ENCODE peak calls at places on chromosomes 1 and 21, in eight cellular contexts. O is lower leg skin; F is stimulated activated effector memory CD8-positive, alpha-beta T cell treated with anti-CD3 and anti-CD28 coated beads, Interleukin-12 subunit alpha, Interleukin-12 subunit beta, amount 100 ng/mL, for 72 hours; C is NCI-H446 treated with DMSO at 0.1 percent for 48 hours; L is transverse colon; N is ACHN; W is breast epithelium; U is sigmoid colon. R is an unnamed sample.
A peak's percentile ranks its signal among the peaks of the same experiment; 100 is the strongest.

GRCh38 chr1:27004471-27005165 is 8.0 kb downstream of the TENT5B start:
- DNase-seq in O (no peak), F (no peak), C (no peak), L (no peak), N (peak; percentile 2), W (no peak), U (peak; percentile 85), R (no peak)

GRCh38 chr1:89725016-89725380 is 92.1 kb downstream of the LRRC8C start:
- DNase-seq in O (no peak), F (no peak), C (peak; percentile 10), L (peak; percentile 10), N (no peak), W (no peak), U (no peak), R (peak; percentile 45)

GRCh38 chr1:37415611-37416244 is 58.7 kb upstream of the ZC3H12A start:
- DNase-seq in O (no peak), F (no peak), C (no peak), L (no peak), N (no peak), W (no peak), U (no peak), R (no peak)

GRCh38 chr1:51729824-51730284 is 113.0 kb downstream of the OSBPL9 start:
- DNase-seq in O (no peak), F (no peak), C (no peak), L (no peak), N (peak; percentile 34), W (no peak), U (no peak), R (peak; percentile 61)

GRCh38 chr1:37502104-37502503 is 12.5 kb downstream of the MEAF6 start:
- DNase-seq in O (no peak), F (no peak), C (no peak), L (no peak), N (no peak), W (no peak), U (no peak), R (no peak)

GRCh38 chr1:178932552-178932906 is 61.7 kb upstream of the ANGPTL1 start:
- DNase-seq in O (no peak), F (no peak), C (no peak), L (no peak), N (no peak), W (no peak), U (peak; percentile 81), R (no peak)

GRCh38 chr1:89465201-89465600 is 59.4 kb upstream of the LRRC8B start:
- DNase-seq in O (no peak), F (peak; percentile 61), C (no peak), L (no peak), N (no peak), W (no peak), U (no peak), R (peak; percentile 36)

GRCh38 chr1:149995927-149996326 is 14.6 kb downstream of the OTUD7B start:
- DNase-seq in O (no peak), F (no peak), C (no peak), L (no peak), N (no peak), W (no peak), U (no peak), R (no peak)

GRCh38 chr1:119987112-119987511 is 82.3 kb downstream of the NOTCH2 start:
- DNase-seq in O (no peak), F (no peak), C (no peak), L (no peak), N (peak; percentile 69), W (no peak), U (no peak), R (peak; percentile 75)

GRCh38 chr1:181423301-181423918 is 59.9 kb upstream of the CACNA1E start:
- DNase-seq in O (no peak), F (no peak), C (peak; percentile 22), L (peak; percentile 21), N (peak; percentile 58), W (no peak), U (no peak), R (peak; percentile 15)

GRCh38 chr21:39633043-39633442 is 20.3 kb downstream of the B3GALT5 start:
- DNase-seq in O (no peak), F (no peak), C (no peak), L (no peak), N (peak; percentile 76), W (no peak), U (no peak), R (peak; percentile 41)

GRCh38 chr1:49229555-49229954 is 452.9 kb upstream of the BEND5 start:
- DNase-seq in O (no peak), F (no peak), C (no peak), L (no peak), N (peak; percentile 2), W (no peak), U (no peak), R (peak; percentile 6)

GRCh38 chr1:181112071-181112929 is 23.8 kb downstream of the IER5 start:
- DNase-seq in O (peak; percentile 91), F (no peak), C (peak; percentile 61), L (peak; percentile 77), N (peak; percentile 94), W (peak; percentile 76), U (peak; percentile 94), R (peak; percentile 87)

GRCh38 chr1:95730986-95731385 is 497.0 kb downstream of the RWDD3 start:
- DNase-seq in O (no peak), F (no peak), C (no peak), L (no peak), N (no peak), W (no peak), U (no peak), R (no peak)

GRCh38 chr1:94037392-94038229 is 83.3 kb downstream of the ABCA4 start:
- DNase-seq in O (no peak), F (no peak), C (no peak), L (no peak), N (no peak), W (no peak), U (no peak), R (no peak)

GRCh38 chr1:220991506-220991905 is 112.3 kb downstream of the HLX start:
- DNase-seq in O (no peak), F (no peak), C (no peak), L (no peak), N (no peak), W (no peak), U (no peak), R (no peak)

GRCh38 chr1:25476186-25477097 is 45.7 kb downstream of the MACO1 start:
- DNase-seq in O (no peak), F (no peak), C (no peak), L (no peak), N (no peak), W (no peak), U (no peak), R (no peak)

GRCh38 chr1:101065575-101065974 is 40.0 kb upstream of the DPH5 start:
- DNase-seq in O (no peak), F (no peak), C (no peak), L (no peak), N (no peak), W (no peak), U (no peak), R (no peak)

GRCh38 chr1:2789164-2789985 is 12.1 kb downstream of the TTC34 start:
- DNase-seq in O (no peak), F (no peak), C (no peak), L (no peak), N (no peak), W (no peak), U (peak; percentile 22), R (no peak)

GRCh38 chr1:196481616-196482015 is 126.6 kb downstream of the KCNT2 start:
- DNase-seq in O (no peak), F (no peak), C (no peak), L (no peak), N (no peak), W (no peak), U (no peak), R (no peak)

GRCh38 chr1:185152187-185152767 is 4.5 kb downstream of the TRMT1L start:
- DNase-seq in O (no peak), F (no peak), C (no peak), L (no peak), N (no peak), W (no peak), U (no peak), R (no peak)

GRCh38 chr1:85708826-85709222 is 591 bp upstream of the ZNHIT6 start:
- DNase-seq in O (no peak), F (no peak), C (no peak), L (peak; percentile 49), N (no peak), W (no peak), U (no peak), R (no peak)

GRCh38 chr1:203283597-203283996 is 21.7 kb upstream of the BTG2 start:
- DNase-seq in O (no peak), F (no peak), C (no peak), L (no peak), N (no peak), W (no peak), U (no peak), R (no peak)

GRCh38 chr1:154552036-154552435 is 6.4 kb downstream of the UBE2Q1 start:
- DNase-seq in O (no peak), F (no peak), C (no peak), L (no peak), N (no peak), W (no peak), U (no peak), R (no peak)

GRCh38 chr1:234955107-234955731 is 173.4 kb downstream of the TOMM20 start:
- DNase-seq in O (peak; percentile 59), F (no peak), C (no peak), L (peak; percentile 76), N (no peak), W (no peak), U (peak; percentile 92), R (no peak)

GRCh38 chr1:96281491-96281890 is 440.1 kb upstream of the PTBP2 start:
- DNase-seq in O (no peak), F (no peak), C (no peak), L (no peak), N (no peak), W (no peak), U (no peak), R (no peak)

GRCh38 chr21:34276711-34277425 is 86.9 kb upstream of the KCNE2 start:
- DNase-seq in O (no peak), F (peak; percentile 77), C (no peak), L (no peak), N (no peak), W (no peak), U (no peak), R (peak; percentile 2)

GRCh38 chr1:245330951-245331350 is 176.2 kb downstream of the KIF26B start:
- DNase-seq in O (no peak), F (no peak), C (no peak), L (no peak), N (no peak), W (no peak), U (no peak), R (no peak)

GRCh38 chr1:87450136-87450535 is 121.5 kb downstream of the LMO4 start:
- DNase-seq in O (no peak), F (no peak), C (no peak), L (no peak), N (no peak), W (no peak), U (no peak), R (no peak)

GRCh38 chr1:224253721-224254120 is 70.7 kb downstream of the DEGS1 start:
- DNase-seq in O (no peak), F (no peak), C (no peak), L (no peak), N (no peak), W (no peak), U (no peak), R (peak; percentile 24)

GRCh38 chr1:225488671-225489070 is 60.8 kb upstream of the LBR start:
- DNase-seq in O (no peak), F (no peak), C (no peak), L (no peak), N (no peak), W (no peak), U (peak; percentile 61), R (no peak)

GRCh38 chr1:62882161-62882560 is 98.2 kb downstream of the ATG4C start:
- DNase-seq in O (no peak), F (no peak), C (peak; percentile 71), L (no peak), N (no peak), W (no peak), U (no peak), R (no peak)

GRCh38 chr1:20255666-20256065 is 35.0 kb upstream of the VWA5B1 start:
- DNase-seq in O (no peak), F (no peak), C (no peak), L (peak; percentile 77), N (no peak), W (no peak), U (no peak), R (peak; percentile 35)

GRCh38 chr1:227174136-227174535 is 144.2 kb downstream of the CDC42BPA start:
- DNase-seq in O (no peak), F (no peak), C (no peak), L (no peak), N (no peak), W (no peak), U (no peak), R (no peak)